ENCODE peak calls at places on chromosomes 16 and 17, in five cellular contexts. S is HepG2, L is tibial nerve, E is sigmoid colon, M is transverse colon. P is an unnamed sample.

GRCh38 chr17:70006159-70006558 is 68.9 kb upstream of the KCNJ16 start:
- DNase-seq in S (no peak), L (no peak), E (no peak), M (no peak), P (no peak)

GRCh38 chr17:1464186-1464585 is 8.2 kb upstream of the CRK start:
- DNase-seq in S (no peak), L (no peak), E (no peak), M (no peak), P (no peak)

GRCh38 chr17:81832608-81833159 is 407 bp downstream of the MCRIP1 start:
- DNase-seq in S (no peak), L (peak; percentile 18), E (no peak), M (no peak), P (peak; percentile 48)

GRCh38 chr16:13912891-13913290 is 7.1 kb upstream of the ERCC4 start:
- DNase-seq in S (no peak), L (no peak), E (no peak), M (no peak), P (no peak)

GRCh38 chr17:17140590-17140980 is 65.5 kb downstream of the PLD6 start:
- DNase-seq in S (no peak), L (no peak), E (no peak), M (no peak), P (no peak)

GRCh38 chr16:63361032-63361624 is 1324.9 kb upstream of the CDH8 start:
- DNase-seq in S (peak; percentile 46), L (peak; percentile 27), E (no peak), M (no peak), P (no peak)

GRCh38 chr16:83743241-83743640 is 64.5 kb upstream of the HSBP1 start:
- DNase-seq in S (no peak), L (no peak), E (no peak), M (no peak), P (no peak)

GRCh38 chr16:66481081-66481942 is 54.2 kb downstream of the BEAN1 start:
- DNase-seq in S (no peak), L (no peak), E (peak; percentile 61), M (no peak), P (peak; percentile 53)

GRCh38 chr17:40510328-40510648 is 8.9 kb upstream of the TNS4 start:
- DNase-seq in S (peak; percentile 60), L (no peak), E (peak; percentile 73), M (no peak), P (no peak)

GRCh38 chr16:3030128-3030871 is 6.4 kb downstream of the BICDL2 start:
- DNase-seq in S (no peak), L (no peak), E (no peak), M (no peak), P (no peak)

GRCh38 chr17:80793421-80793820 is 198.2 kb upstream of the CHMP6 start:
- DNase-seq in S (no peak), L (no peak), E (peak; percentile 61), M (no peak), P (no peak)

GRCh38 chr16:87297918-87298631 is 19.1 kb downstream of the C16orf95 start:
- DNase-seq in S (peak; percentile 54), L (peak; percentile 30), E (no peak), M (no peak), P (no peak)

GRCh38 chr17:62790554-62790953 is 17.6 kb downstream of the MARCHF10 start:
- DNase-seq in S (no peak), L (no peak), E (no peak), M (no peak), P (no peak)

GRCh38 chr17:44970136-44970737 is 2.1 kb upstream of the C1QL1 start:
- DNase-seq in S (no peak), L (no peak), E (peak; percentile 89), M (peak; percentile 39), P (peak; percentile 87)

GRCh38 chr16:12758031-12758669 is 45.5 kb downstream of the CPPED1 start:
- DNase-seq in S (no peak), L (no peak), E (no peak), M (no peak), P (no peak)

GRCh38 chr17:75096082-75096625 is 8.4 kb downstream of the SLC16A5 start:
- DNase-seq in S (peak; percentile 91), L (no peak), E (no peak), M (peak; percentile 88), P (peak; percentile 95)

GRCh38 chr16:2096853-2097620 is 38.7 kb downstream of the PKD1 start:
- DNase-seq in S (no peak), L (no peak), E (no peak), M (no peak), P (no peak)

GRCh38 chr17:11882716-11883115 is 114.6 kb downstream of the ZNF18 start:
- DNase-seq in S (no peak), L (no peak), E (no peak), M (no peak), P (no peak)

GRCh38 chr16:13923703-13924298 is 3.8 kb downstream of the ERCC4 start:
- DNase-seq in S (peak; percentile 62), L (no peak), E (no peak), M (no peak), P (no peak)

GRCh38 chr17:32310927-32311568 is 30.9 kb downstream of the C17orf75 start:
- DNase-seq in S (no peak), L (no peak), E (no peak), M (no peak), P (no peak)

GRCh38 chr16:86639354-86639753 is 61.0 kb downstream of the FOXL1 start:
- DNase-seq in S (no peak), L (no peak), E (no peak), M (no peak), P (no peak)

GRCh38 chr16:89045881-89046280 is 47.8 kb upstream of the ACSF3 start:
- DNase-seq in S (no peak), L (no peak), E (no peak), M (no peak), P (no peak)

GRCh38 chr16:89045181-89045815 is 48.4 kb upstream of the ACSF3 start:
- DNase-seq in S (no peak), L (no peak), E (peak; percentile 59), M (no peak), P (no peak)

GRCh38 chr16:89047331-89048086 is 46.1 kb upstream of the ACSF3 start:
- DNase-seq in S (no peak), L (no peak), E (no peak), M (no peak), P (no peak)

GRCh38 chr16:89048087-89048729 is 45.4 kb upstream of the ACSF3 start:
- DNase-seq in S (no peak), L (no peak), E (peak; percentile 10), M (no peak), P (peak; percentile 73)

GRCh38 chr16:89046491-89046890 is 47.2 kb upstream of the ACSF3 start:
- DNase-seq in S (no peak), L (no peak), E (peak; percentile 3), M (no peak), P (no peak)
- TF ChIP-seq POLR2A in S (no peak), L (no peak), E (no peak), M (no peak), P (no peak)

GRCh38 chr16:28038401-28038800 is 25.1 kb downstream of the GSG1L start:
- DNase-seq in S (no peak), L (no peak), E (no peak), M (no peak), P (no peak)
- H3K27ac ChIP-seq in S (no peak overlapping the region), L (no peak overlapping the region), E (no peak overlapping the region), M (no peak overlapping the region), P (no peak overlapping the region)

GRCh38 chr17:79088266-79088996 is 13.8 kb downstream of the ENGASE start:
- DNase-seq in S (no peak), L (no peak), E (no peak), M (no peak), P (peak; percentile 64)

GRCh38 chr17:79086609-79087427 is 12.2 kb downstream of the ENGASE start:
- DNase-seq in S (no peak), L (no peak), E (no peak), M (no peak), P (no peak)

GRCh38 chr17:79085921-79086551 is 11.4 kb downstream of the ENGASE start:
- DNase-seq in S (no peak), L (no peak), E (no peak), M (no peak), P (no peak)

GRCh38 chr17:79088997-79089328 is 14.3 kb downstream of the ENGASE start:
- DNase-seq in S (no peak), L (no peak), E (no peak), M (no peak), P (no peak)

DNA sequence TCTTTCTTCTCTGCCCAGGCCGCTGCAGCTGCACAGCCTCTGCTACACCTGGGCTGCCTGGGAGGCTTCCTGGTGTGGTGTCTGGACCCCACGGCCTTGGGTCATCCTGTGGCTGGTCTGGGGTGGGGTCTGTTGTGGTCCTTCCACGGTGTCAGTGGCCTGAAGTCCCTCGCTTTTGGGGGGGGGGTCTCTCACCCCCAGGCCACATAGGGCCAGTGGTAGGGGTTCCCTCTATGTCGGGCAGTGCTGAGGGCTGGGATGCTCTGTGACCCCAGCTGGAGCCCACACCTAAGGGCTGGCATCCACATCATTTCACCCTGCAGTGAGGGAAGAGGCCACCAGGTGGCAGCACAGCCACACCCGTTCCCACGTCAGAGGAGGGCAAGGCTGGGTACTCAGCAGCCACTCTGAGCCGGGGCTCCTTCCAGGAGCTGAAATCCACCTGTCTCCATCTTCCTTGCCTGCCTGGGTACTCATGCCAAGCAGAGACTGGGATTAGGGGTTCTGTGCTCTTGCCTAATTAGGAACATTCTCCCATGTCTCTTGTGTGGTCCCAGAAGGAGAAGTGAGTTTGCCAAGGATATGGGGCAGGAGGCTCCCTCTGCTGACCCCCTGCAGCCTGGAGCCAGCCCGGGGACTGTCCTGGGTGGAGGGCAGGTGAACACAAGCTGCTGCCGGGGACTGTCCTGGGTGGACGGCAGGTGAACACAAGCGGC is 13.0 kb downstream of the ENGASE start:
- DNase-seq in S (peak; percentile 41), L (peak; percentile 85), E (peak; percentile 88), M (peak; percentile 76), P (peak; percentile 69)
- TF ChIP-seq EP300 in S (no peak), L (no peak), E (no peak), M (no peak), P (no peak)

GRCh38 chr17:64084940-64085649 is 44.8 kb downstream of the ERN1 start:
- DNase-seq in S (no peak), L (no peak), E (no peak), M (no peak), P (no peak)

GRCh38 chr17:64085650-64086005 is 44.3 kb downstream of the ERN1 start:
- DNase-seq in S (no peak), L (no peak), E (no peak), M (no peak), P (no peak)

GRCh38 chr17:64090144-64090543 is 39.8 kb downstream of the ERN1 start:
- DNase-seq in S (no peak), L (no peak), E (no peak), M (no peak), P (no peak)

GRCh38 chr17:64084086-64084939 is 45.6 kb downstream of the ERN1 start:
- DNase-seq in S (peak; percentile 89), L (no peak), E (no peak), M (peak; percentile 46), P (peak; percentile 73)

DNA sequence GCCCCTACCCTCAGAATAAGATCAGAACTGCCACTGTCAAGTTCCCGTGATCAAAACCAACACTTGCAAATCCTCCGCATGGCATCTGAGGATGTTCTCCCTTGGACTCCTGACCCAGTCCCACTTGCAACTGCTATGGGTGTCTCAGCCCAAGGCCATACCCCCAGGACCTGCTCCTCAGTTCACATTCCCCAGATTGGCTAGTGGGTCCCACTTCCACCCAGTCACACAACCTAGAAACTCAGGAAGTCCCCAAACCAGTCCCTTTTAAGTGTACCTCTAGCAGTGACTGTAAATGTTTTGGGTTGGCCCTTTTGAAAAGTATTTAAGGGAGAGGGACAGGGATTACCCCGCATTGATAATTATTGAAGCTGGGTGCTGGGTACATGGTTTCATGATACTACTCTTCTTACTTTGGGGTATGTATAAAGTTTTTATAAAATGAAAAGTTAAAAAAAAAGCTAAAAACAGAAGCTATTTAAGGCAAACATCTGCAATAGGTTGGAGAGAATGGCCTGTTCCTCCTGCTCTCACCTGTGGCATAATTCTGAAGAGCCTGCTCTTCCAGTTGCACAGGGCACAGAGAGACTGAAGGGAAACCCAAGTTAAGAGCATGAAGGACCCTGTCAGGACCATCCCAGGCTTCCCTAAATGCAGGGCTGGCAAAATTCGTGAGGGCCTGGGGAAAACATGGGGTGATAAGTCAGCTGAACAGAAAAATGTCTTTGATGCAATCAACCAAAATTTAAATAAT is 42.5 kb downstream of the ERN1 start:
- DNase-seq in S (no peak), L (no peak), E (no peak), M (no peak), P (no peak)
- TF ChIP-seq POLR2A in S (no peak), L (no peak), E (no peak), M (no peak), P (no peak)

P was measured in upper lobe of left lung.